ENCODE peak calls at places on chromosome X, in four cellular contexts. X is stimulated activated CD8-positive, alpha-beta memory T cell treated with anti-CD3 and anti-CD28 coated beads, Interleukin-7, amount 100 ng/mL, for 24 hours; D is Kasumi-1; Y is AG20443. M is an unnamed sample.

GRCh38 chrX:41733939-41734338 is 10.0 kb downstream of the GPR82 start:
- DNase-seq in X (no peak), D (no peak), Y (no peak), M (no peak)

GRCh38 chrX:42484233-42484632 is 293.7 kb downstream of the PPP1R2C start:
- DNase-seq in X (no peak), Y (no peak), D (no peak), M (no peak)

GRCh38 chrX:32480019-32480418 is 731.3 kb downstream of the DMD start:
- DNase-seq in D (no peak), Y (no peak), X (no peak), M (no peak)

GRCh38 chrX:151981129-151981528 is 6.7 kb upstream of the GABRE start:
- DNase-seq in Y (peak; percentile 65), X (no peak), D (no peak), M (no peak)

GRCh38 chrX:44667771-44668170 is 125.1 kb upstream of the FUNDC1 start:
- DNase-seq in Y (no peak), X (no peak), D (no peak), M (no peak)

GRCh38 chrX:131709553-131709952 is 165.7 kb downstream of the OR13H1 start:
- DNase-seq in X (no peak), Y (no peak), D (no peak), M (no peak)

GRCh38 chrX:3461824-3462508 is 115.5 kb upstream of the MXRA5 start:
- DNase-seq in Y (no peak), D (no peak), X (no peak), M (no peak)

GRCh38 chrX:155070663-155070974 is 317 bp downstream of the CMC4 start:
- DNase-seq in X (no peak), Y (no peak), D (no peak), M (no peak)

GRCh38 chrX:265502-265901 is 15.7 kb upstream of the PLCXD1 start:
- DNase-seq in X (no peak), D (no peak), Y (no peak), M (no peak)

GRCh38 chrX:19848110-19848509 is 39.3 kb downstream of the SH3KBP1 start:
- DNase-seq in D (no peak), X (no peak), Y (no peak), M (no peak)

GRCh38 chrX:74521961-74522833 is 92.2 kb downstream of the RLIM start:
- DNase-seq in D (no peak), X (no peak), Y (peak; percentile 27), M (no peak)

GRCh38 chrX:142089193-142089592 is 115.9 kb downstream of the MAGEC2 start:
- DNase-seq in Y (no peak), D (peak; percentile 43), X (no peak), M (no peak)

GRCh38 chrX:12788645-12789044 is 2.6 kb upstream of the PRPS2 start:
- DNase-seq in D (no peak), X (no peak), Y (no peak), M (no peak)

GRCh38 chrX:150348365-150348764 is 14.8 kb upstream of the MAMLD1 start:
- DNase-seq in X (no peak), Y (peak; percentile 22), D (no peak), M (no peak)

GRCh38 chrX:3663576-3664290 is 49.7 kb downstream of the PRKX start:
- DNase-seq in D (peak; percentile 77), Y (no peak), X (no peak), M (no peak)

GRCh38 chrX:17735396-17735795 is 1.9 kb upstream of the SCML1 start:
- DNase-seq in D (no peak), Y (no peak), X (no peak), M (no peak)

M was measured in caudate nucleus.